ENCODE peak calls at places on chromosomes 11 and 22, in four cellular contexts. J, F, A and U are unnamed samples.

GRCh38 chr11:57256119-57256518 is 19.1 kb upstream of the APLNR start:
- DNase-seq in A (no peak), F (no peak), J (no peak), U (no peak)

GRCh38 chr11:121929581-121929980 is 186.4 kb downstream of the BLID start:
- DNase-seq in J (peak; percentile 28), A (peak; percentile 56), F (peak; percentile 84), U (no peak)

GRCh38 chr11:125807909-125808308 is 20.0 kb downstream of the PATE3 start:
- DNase-seq in J (no peak), F (peak; percentile 73), A (no peak), U (no peak)

GRCh38 chr11:117874253-117874909 is 2.1 kb downstream of the FXYD6 start:
- DNase-seq in F (no peak), A (no peak), J (no peak), U (no peak)

GRCh38 chr11:123264431-123264780 is 69.4 kb upstream of the CLMP start:
- DNase-seq in F (no peak), J (no peak), A (no peak), U (no peak)

GRCh38 chr11:8018742-8019631 is 31.9 kb downstream of the EIF3F start:
- DNase-seq in A (peak; percentile 62), F (peak; percentile 52), J (peak; percentile 71), U (no peak)

GRCh38 chr11:111878385-111878765 is 590 bp downstream of the FDXACB1 start:
- DNase-seq in J (no peak), A (no peak), F (no peak), U (peak; percentile 45)

GRCh38 chr11:102177974-102178631 is 67.9 kb downstream of the YAP1 start:
- DNase-seq in A (no peak), J (no peak), F (peak; percentile 87), U (no peak)

GRCh38 chr22:38070250-38070921 is 13.2 kb downstream of the PICK1 start:
- DNase-seq in A (no peak), F (no peak), J (no peak), U (no peak)

GRCh38 chr11:614583-615452 is 932 bp downstream of the IRF7 start:
- DNase-seq in A (no peak), J (no peak), F (no peak), U (peak; percentile 12)

GRCh38 chr11:16879690-16880089 is 134.5 kb downstream of the PLEKHA7 start:
- DNase-seq in F (no peak), J (no peak), A (no peak), U (no peak)

GRCh38 chr11:64713031-64713780 is 9.8 kb downstream of the NRXN2 start:
- DNase-seq in F (no peak), A (no peak), J (no peak), U (no peak)

GRCh38 chr11:1546077-1546535 is 26.0 kb downstream of the DUSP8 start:
- DNase-seq in F (no peak), J (no peak), A (no peak), U (no peak)

GRCh38 chr11:108825381-108825780 is 160.5 kb downstream of the DDX10 start:
- DNase-seq in J (no peak), A (no peak), F (no peak), U (no peak)

GRCh38 chr11:20154381-20154780 is 5.9 kb downstream of the DBX1 start:
- DNase-seq in A (no peak), J (no peak), F (peak; percentile 31), U (no peak)

GRCh38 chr11:119417726-119418540 is 5.0 kb downstream of the THY1 start:
- DNase-seq in A (no peak), F (peak; percentile 97), J (no peak), U (no peak)

GRCh38 chr11:19816817-19817216 is 104.2 kb downstream of the NAV2 start:
- DNase-seq in J (no peak), F (no peak), A (no peak), U (no peak)

GRCh38 chr11:87743002-87743401 is 432.2 kb downstream of the RAB38 start:
- DNase-seq in J (no peak), A (no peak), F (no peak), U (no peak)

GRCh38 chr11:19698493-19699292 is 13.9 kb upstream of the NAV2 start:
- DNase-seq in A (no peak), F (peak; percentile 10), J (peak; percentile 61), U (no peak)

GRCh38 chr11:115958089-115959000 is 454.1 kb upstream of the CADM1 start:
- DNase-seq in F (no peak), A (no peak), J (no peak), U (no peak)

GRCh38 chr11:61966673-61967176 is 709 bp downstream of the FTH1 start:
- DNase-seq in F (peak; percentile 87), A (peak; percentile 42), J (no peak), U (no peak)

GRCh38 chr11:86346513-86346912 is 28.2 kb upstream of the CCDC81 start:
- DNase-seq in F (no peak), J (no peak), A (no peak), U (no peak)

GRCh38 chr11:114275295-114275694 is 20.9 kb upstream of the NNMT start:
- DNase-seq in J (peak; percentile 41), F (no peak), A (no peak), U (no peak)

GRCh38 chr11:12687740-12688139 is 13.5 kb downstream of the TEAD1 start:
- DNase-seq in F (no peak), J (no peak), A (no peak), U (no peak)

GRCh38 chr11:45662665-45663485 is 2.5 kb downstream of the CHST1 start:
- DNase-seq in F (peak; percentile 83), J (no peak), A (no peak), U (peak; percentile 41)